ENCODE peak calls at places on chromosomes 13 and 19, in ten cellular contexts. Y is CD8-positive, alpha-beta memory T cell; Z is neural progenitor cell; H is ascending aorta; V is HCT116; M is IMR-90; B is CD4-positive, CD25-positive, alpha-beta regulatory T cell; D is cardiac muscle cell; J is HAP-1; A is Karpas-422. W is an unnamed sample.
A peak's percentile ranks its signal among the peaks of the same experiment; 100 is the strongest.

GRCh38 chr13:24693862-24694471 is 13.8 kb downstream of the ATP12A start:
- DNase-seq in Y (no peak), Z (peak; percentile 86), H (no peak), V (peak; percentile 74), M (peak; percentile 55), B (peak; percentile 67), D (peak; percentile 64), J (peak; percentile 74), A (peak; percentile 91), W (no peak)

GRCh38 chr19:17473041-17473440 is 2.7 kb downstream of the SLC27A1 start:
- DNase-seq in Y (no peak), Z (no peak), H (no peak), V (peak; percentile 35), M (peak; percentile 90), B (peak; percentile 55), D (peak; percentile 82), J (no peak), A (no peak), W (no peak)

GRCh38 chr13:26678330-26678729 is 82.3 kb downstream of the GPR12 start:
- DNase-seq in Y (no peak), Z (no peak), H (no peak), V (no peak), M (no peak), B (no peak), D (no peak), J (no peak), A (no peak), W (no peak)

GRCh38 chr13:21913010-21913409 is 242.1 kb downstream of the FGF9 start:
- DNase-seq in Y (no peak), Z (peak; percentile 68), H (no peak), V (peak; percentile 12), M (peak; percentile 19), B (no peak), D (no peak), J (no peak), A (peak; percentile 72), W (no peak)

GRCh38 chr19:35260694-35261304 is 8.0 kb upstream of the USF2 start:
- DNase-seq in Y (no peak), Z (no peak), H (no peak), V (no peak), M (no peak), B (no peak), D (no peak), J (no peak), A (no peak), W (no peak)

GRCh38 chr19:56136362-56136761 is 4.7 kb upstream of the ZNF444 start:
- DNase-seq in Y (no peak), Z (peak; percentile 35), H (no peak), V (no peak), M (no peak), B (no peak), D (no peak), J (no peak), A (no peak), W (no peak)

GRCh38 chr19:18233224-18233825 is 7.1 kb upstream of the PDE4C start:
- DNase-seq in Y (peak; percentile 58), Z (peak; percentile 96), H (no peak), V (no peak), M (peak; percentile 39), B (peak; percentile 42), D (peak; percentile 57), J (peak; percentile 34), A (peak; percentile 80), W (peak; percentile 55)

GRCh38 chr13:25733061-25733491 is 318.7 kb downstream of the SHISA2 start:
- DNase-seq in Y (no peak), Z (no peak), H (no peak), V (no peak), M (no peak), B (no peak), D (no peak), J (no peak), A (no peak), W (no peak)

GRCh38 chr13:111421216-111421615 is 100.8 kb downstream of the TEX29 start:
- DNase-seq in Y (no peak), Z (no peak), H (no peak), V (no peak), M (no peak), B (no peak), D (no peak), J (no peak), A (no peak), W (no peak)

GRCh38 chr19:12834418-12834943 is at the start of gene RTBDN:
- DNase-seq in Y (no peak), Z (peak; percentile 50), H (no peak), V (no peak), M (no peak), B (no peak), D (no peak), J (no peak), A (peak; percentile 51), W (no peak)

GRCh38 chr13:45681101-45681500 is 21.0 kb upstream of the CBY2 start:
- DNase-seq in Y (no peak), Z (no peak), H (no peak), V (no peak), M (no peak), B (no peak), D (no peak), J (no peak), A (no peak), W (no peak)

GRCh38 chr19:31214086-31214485 is 135.2 kb downstream of the TSHZ3 start:
- DNase-seq in Y (peak; percentile 93), Z (no peak), H (peak; percentile 73), V (no peak), M (peak; percentile 100), B (peak; percentile 95), D (peak; percentile 98), J (no peak), A (no peak), W (peak; percentile 77)

GRCh38 chr13:49110122-49110831 is 109.9 kb upstream of the MLNR start:
- DNase-seq in Y (peak; percentile 82), Z (peak; percentile 95), H (peak; percentile 33), V (peak; percentile 83), M (peak; percentile 91), B (peak; percentile 88), D (peak; percentile 93), J (peak; percentile 90), A (peak; percentile 97), W (peak; percentile 78)

GRCh38 chr19:55454787-55455243 is 6.6 kb downstream of the ISOC2 start:
- DNase-seq in Y (peak; percentile 62), Z (peak; percentile 71), H (no peak), V (no peak), M (peak; percentile 22), B (peak; percentile 56), D (peak; percentile 46), J (no peak), A (peak; percentile 87), W (peak; percentile 49)

GRCh38 chr13:113043001-113043630 is 62.5 kb upstream of the F7 start:
- DNase-seq in Y (no peak), Z (no peak), H (no peak), V (no peak), M (no peak), B (no peak), D (no peak), J (no peak), A (no peak), W (no peak)

DNA sequence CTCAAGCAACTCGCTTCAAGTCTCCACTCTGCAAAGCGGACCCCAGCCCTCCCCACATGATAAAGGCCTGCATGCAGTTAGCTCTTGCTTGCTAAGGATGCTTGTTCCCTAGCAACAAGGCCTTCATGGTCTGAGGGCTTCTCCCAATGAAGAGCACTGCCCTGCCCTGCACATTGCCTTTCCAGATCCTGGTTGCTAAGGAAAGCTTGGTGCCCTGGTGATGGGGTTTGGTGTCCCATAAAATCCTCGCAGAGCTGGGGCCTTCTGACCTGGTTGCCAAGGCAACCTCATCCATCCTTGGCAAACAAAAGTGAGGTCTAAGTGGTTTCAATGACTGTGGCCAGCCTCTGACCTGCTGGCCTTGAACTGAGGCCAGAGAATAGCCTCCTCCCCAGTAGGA is 5.9 kb downstream of the DBP start:
- DNase-seq in Y (no peak), Z (no peak), H (no peak), V (no peak), M (no peak), B (no peak), D (no peak), J (no peak), A (no peak), W (no peak)
- H3K4me1 ChIP-seq in Y (peaks cover 29% of the 10 kb centered on the region), Z (peaks cover 23% of the 10 kb centered on the region), H (peaks cover 42% of the 10 kb centered on the region), V (peaks cover 47% of the 10 kb centered on the region), M (peaks cover 39% of the 10 kb centered on the region), B (peaks cover 39% of the 10 kb centered on the region), D (peaks cover 12% of the 10 kb centered on the region), J (peaks cover 24% of the 10 kb centered on the region), A (peaks cover 27% of the 10 kb centered on the region), W (peaks cover 41% of the 10 kb centered on the region)

DNA sequence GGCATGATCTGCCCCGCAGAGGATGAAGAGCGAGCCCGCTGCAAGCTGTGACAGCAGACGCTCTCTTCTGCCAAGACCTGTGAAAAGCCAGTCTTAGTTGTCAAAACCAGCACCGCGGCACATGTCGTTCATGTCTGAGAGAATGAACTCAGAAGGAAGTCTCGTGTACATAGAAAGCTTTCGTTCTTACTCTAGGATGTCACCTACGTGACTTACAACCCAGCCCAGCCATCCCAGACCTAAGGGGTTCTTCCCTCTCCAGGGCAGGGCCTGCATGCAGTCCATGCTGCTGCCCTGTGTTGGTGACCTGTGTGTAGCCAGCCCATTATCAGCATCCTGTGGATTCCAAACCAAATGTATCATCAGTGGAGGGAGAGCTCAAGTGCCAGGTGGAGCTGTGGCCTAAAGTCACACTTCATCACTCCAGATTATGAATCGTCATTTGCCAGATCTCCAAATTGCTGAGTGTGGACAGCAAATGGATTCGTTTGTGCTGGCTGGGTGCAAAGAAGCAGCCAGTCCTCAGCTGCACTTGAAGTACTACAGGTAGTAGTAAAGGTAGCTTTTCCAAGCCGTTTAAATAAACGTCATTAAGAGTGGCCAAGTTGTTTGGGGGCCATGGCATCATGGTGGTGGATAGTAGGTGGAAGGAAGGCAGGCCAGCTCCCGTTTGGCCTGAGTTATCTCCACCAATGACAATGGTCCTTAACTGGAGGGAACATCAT is 73.9 kb upstream of the GPR183 start:
- DNase-seq in Y (peak; percentile 82), Z (no peak), H (no peak), V (no peak), M (peak; percentile 7), B (peak; percentile 81), D (no peak), J (no peak), A (no peak), W (peak; percentile 79)
- H3K4me1 ChIP-seq in Y (peaks cover 93% of the 10 kb centered on the region), Z (no peaks in the 10 kb centered on the region), H (no peaks in the 10 kb centered on the region), V (no peaks in the 10 kb centered on the region), M (no peaks in the 10 kb centered on the region), B (peaks cover 56% of the 10 kb centered on the region), D (peaks cover 4% of the 10 kb centered on the region), J (peaks cover 4% of the 10 kb centered on the region), A (peaks cover 17% of the 10 kb centered on the region), W (peaks cover 79% of the 10 kb centered on the region)

DNA sequence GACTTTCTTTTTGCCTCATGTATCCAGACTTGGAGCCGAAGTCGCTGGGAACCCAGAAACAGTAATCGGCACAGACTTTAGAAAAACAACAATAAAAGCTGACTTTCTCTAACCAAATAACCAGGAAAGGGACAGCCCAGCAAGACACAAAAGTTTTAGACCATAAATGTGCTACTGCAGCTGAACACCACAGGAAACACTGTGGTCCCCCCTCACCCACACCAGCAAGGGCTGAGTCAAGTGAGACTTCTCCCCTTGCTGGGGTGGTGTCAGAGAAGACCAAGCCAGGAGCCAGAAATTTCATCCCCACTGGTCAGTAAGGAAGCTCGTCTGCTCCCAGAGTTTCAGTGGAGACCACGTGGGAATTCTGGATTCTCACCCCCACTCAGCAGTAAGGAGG is 70.6 kb downstream of the ESD start:
- DNase-seq in Y (no peak), Z (no peak), H (no peak), V (no peak), M (no peak), B (no peak), D (no peak), J (no peak), A (no peak), W (no peak)
- H3K4me1 ChIP-seq in Y (no peaks in the 10 kb centered on the region), Z (no peaks in the 10 kb centered on the region), H (peaks cover 4% of the 10 kb centered on the region), V (no peaks in the 10 kb centered on the region), M (no peaks in the 10 kb centered on the region), B (no peaks in the 10 kb centered on the region), D (peaks cover 2% of the 10 kb centered on the region), J (peaks cover 11% of the 10 kb centered on the region), A (no peaks in the 10 kb centered on the region), W (no peaks in the 10 kb centered on the region)

GRCh38 chr19:47663911-47664771 is 49.1 kb upstream of the EHD2 start:
- DNase-seq in Y (no peak), Z (no peak), H (peak; percentile 73), V (no peak), M (peak; percentile 99), B (no peak), D (peak; percentile 100), J (no peak), A (no peak), W (no peak)
- H3K4me1 ChIP-seq in Y (no peaks in the 10 kb centered on the region), Z (no peaks in the 10 kb centered on the region), H (peaks cover 41% of the 10 kb centered on the region), V (peaks cover 10% of the 10 kb centered on the region), M (peaks cover 35% of the 10 kb centered on the region), B (no peaks in the 10 kb centered on the region), D (peaks cover 7% of the 10 kb centered on the region), J (peaks cover 12% of the 10 kb centered on the region), A (no peaks in the 10 kb centered on the region), W (no peaks in the 10 kb centered on the region)